ENCODE peak calls at places on chromosomes 6 and 20, in five cellular contexts. W is effector memory CD4-positive, alpha-beta T cell; A is iPS DF 6.9; U is brain microvascular endothelial cell; K is CD8-positive, alpha-beta T cell. T is an unnamed sample.

GRCh38 chr6:148509789-148510581 is 167.3 kb downstream of the SASH1 start:
- DNase-seq in U (peak; percentile 89), A (no peak), K (no peak), W (no peak), T (peak; percentile 96)

GRCh38 chr6:168388641-168389633 is 52.0 kb upstream of the SMOC2 start:
- DNase-seq in A (no peak), U (no peak), K (no peak), W (no peak), T (no peak)

GRCh38 chr20:32718749-32719348 is 24.4 kb downstream of the COMMD7 start:
- DNase-seq in W (no peak), K (no peak), U (no peak), A (no peak), T (no peak)

GRCh38 chr20:62321521-62321948 is 18.7 kb downstream of the ADRM1 start:
- DNase-seq in W (no peak), K (no peak), U (no peak), A (no peak), T (no peak)

GRCh38 chr6:154995241-154996162 is at the start of gene TIAM2:
- DNase-seq in K (no peak), A (no peak), U (no peak), W (no peak), T (no peak)

GRCh38 chr6:30480536-30481156 is 8.7 kb upstream of the HLA-E start:
- DNase-seq in U (no peak), A (no peak), W (peak; percentile 69), K (no peak), T (no peak)

GRCh38 chr6:144411506-144412165 is 126.5 kb downstream of the UTRN start:
- DNase-seq in W (no peak), K (no peak), A (no peak), U (no peak), T (no peak)

GRCh38 chr20:38260378-38261053 is at the start of gene KIAA1755:
- DNase-seq in K (no peak), A (no peak), U (no peak), W (no peak), T (no peak)

GRCh38 chr6:20808984-20809383 is 274.7 kb downstream of the CDKAL1 start:
- DNase-seq in A (no peak), U (no peak), W (no peak), K (no peak), T (no peak)

GRCh38 chr20:46786566-46786965 is 77.1 kb downstream of the SLC2A10 start:
- DNase-seq in A (no peak), U (no peak), W (no peak), K (no peak), T (no peak)

GRCh38 chr20:32678948-32679347 is 5.2 kb upstream of the C20orf203 start:
- DNase-seq in K (no peak), W (no peak), U (no peak), A (no peak), T (no peak)

GRCh38 chr6:39296745-39297640 is 17.2 kb downstream of the KCNK17 start:
- DNase-seq in A (no peak), U (peak; percentile 13), K (no peak), W (no peak), T (no peak)

GRCh38 chr20:50540620-50541605 is 30.7 kb downstream of the PTPN1 start:
- DNase-seq in K (no peak), A (no peak), W (no peak), U (peak; percentile 93), T (no peak)

GRCh38 chr6:79868098-79868722 is 79.1 kb downstream of the ELOVL4 start:
- DNase-seq in U (peak; percentile 65), K (no peak), A (peak; percentile 74), W (no peak), T (no peak)

GRCh38 chr6:29637247-29637646 is 4.3 kb upstream of the GABBR1 start:
- DNase-seq in U (no peak), K (no peak), W (no peak), A (no peak), T (no peak)

GRCh38 chr6:29651413-29652197 is 5.3 kb upstream of the MOG start:
- DNase-seq in A (no peak), K (no peak), U (no peak), W (no peak), T (no peak)

GRCh38 chr20:58471161-58471834 is 43.9 kb downstream of the APCDD1L start:
- DNase-seq in U (no peak), K (no peak), W (no peak), A (no peak), T (peak; percentile 12)

GRCh38 chr6:125552819-125553218 is 196.6 kb upstream of the HEY2 start:
- DNase-seq in U (no peak), K (no peak), W (no peak), A (no peak), T (no peak)

GRCh38 chr20:45500022-45500421 is 15.4 kb downstream of the SPINT3 start:
- DNase-seq in U (no peak), W (no peak), A (no peak), K (no peak), T (no peak)

GRCh38 chr6:53151676-53152075 is 3.0 kb upstream of the GCM1 start:
- DNase-seq in A (peak; percentile 35), U (no peak), K (no peak), W (no peak), T (no peak)

GRCh38 chr20:51739722-51740249 is 28.4 kb downstream of the ATP9A start:
- DNase-seq in W (no peak), K (no peak), U (no peak), A (no peak), T (no peak)

GRCh38 chr20:53598140-53599038 is 4.8 kb upstream of the ZNF217 start:
- DNase-seq in K (no peak), W (no peak), A (no peak), U (no peak), T (no peak)

GRCh38 chr20:53597521-53598120 is 4.0 kb upstream of the ZNF217 start:
- DNase-seq in K (no peak), U (no peak), W (no peak), A (no peak), T (no peak)

GRCh38 chr20:53599039-53599362 is 5.4 kb upstream of the ZNF217 start:
- DNase-seq in A (no peak), K (no peak), U (no peak), W (no peak), T (no peak)

GRCh38 chr20:53595018-53595378 is 1.4 kb upstream of the ZNF217 start:
- DNase-seq in K (no peak), W (no peak), U (no peak), A (no peak), T (no peak)

GRCh38 chr20:53597085-53597482 is 3.4 kb upstream of the ZNF217 start:
- DNase-seq in W (no peak), U (no peak), K (no peak), A (no peak), T (no peak)
- H3K4me3 ChIP-seq in W (no peak overlapping the region), U (no peak overlapping the region), K (peak overlapping the region; percentile 18), A (no peak overlapping the region), T (no peak overlapping the region)

GRCh38 chr20:36010745-36011326 is 42.4 kb downstream of the CNBD2 start:
- DNase-seq in A (no peak), W (no peak), K (no peak), U (no peak), T (no peak)
- H3K4me3 ChIP-seq in A (no peak overlapping the region), W (no peak overlapping the region), K (no peak overlapping the region), U (no peak overlapping the region), T (no peak overlapping the region)

GRCh38 chr6:56852611-56853010 is 102.3 kb upstream of the BEND6 start:
- DNase-seq in W (no peak), A (no peak), U (no peak), K (no peak), T (no peak)

GRCh38 chr6:56851104-56851503 is 103.8 kb upstream of the BEND6 start:
- DNase-seq in K (no peak), A (no peak), W (no peak), U (peak; percentile 33), T (no peak)

GRCh38 chr6:56853541-56853940 is 101.4 kb upstream of the BEND6 start:
- DNase-seq in U (no peak), K (no peak), W (no peak), A (no peak), T (no peak)

GRCh38 chr6:56851541-56852248 is 103.2 kb upstream of the BEND6 start:
- DNase-seq in K (no peak), U (peak; percentile 86), A (peak; percentile 52), W (no peak), T (peak; percentile 59)

GRCh38 chr6:56852249-56852606 is 102.7 kb upstream of the BEND6 start:
- DNase-seq in W (no peak), K (no peak), U (no peak), A (no peak), T (no peak)
- H3K4me3 ChIP-seq in W (no peak overlapping the region), K (no peak overlapping the region), U (no peak overlapping the region), A (no peak overlapping the region), T (peak overlapping the region; percentile 63)

GRCh38 chr6:85680388-85680787 is 37.7 kb upstream of the SYNCRIP start:
- DNase-seq in A (no peak), K (no peak), W (no peak), U (no peak), T (no peak)
- H3K4me3 ChIP-seq in A (no peak overlapping the region), K (no peak overlapping the region), W (no peak overlapping the region), U (peak overlapping the region; percentile 72), T (peak overlapping the region; percentile 71)

DNA sequence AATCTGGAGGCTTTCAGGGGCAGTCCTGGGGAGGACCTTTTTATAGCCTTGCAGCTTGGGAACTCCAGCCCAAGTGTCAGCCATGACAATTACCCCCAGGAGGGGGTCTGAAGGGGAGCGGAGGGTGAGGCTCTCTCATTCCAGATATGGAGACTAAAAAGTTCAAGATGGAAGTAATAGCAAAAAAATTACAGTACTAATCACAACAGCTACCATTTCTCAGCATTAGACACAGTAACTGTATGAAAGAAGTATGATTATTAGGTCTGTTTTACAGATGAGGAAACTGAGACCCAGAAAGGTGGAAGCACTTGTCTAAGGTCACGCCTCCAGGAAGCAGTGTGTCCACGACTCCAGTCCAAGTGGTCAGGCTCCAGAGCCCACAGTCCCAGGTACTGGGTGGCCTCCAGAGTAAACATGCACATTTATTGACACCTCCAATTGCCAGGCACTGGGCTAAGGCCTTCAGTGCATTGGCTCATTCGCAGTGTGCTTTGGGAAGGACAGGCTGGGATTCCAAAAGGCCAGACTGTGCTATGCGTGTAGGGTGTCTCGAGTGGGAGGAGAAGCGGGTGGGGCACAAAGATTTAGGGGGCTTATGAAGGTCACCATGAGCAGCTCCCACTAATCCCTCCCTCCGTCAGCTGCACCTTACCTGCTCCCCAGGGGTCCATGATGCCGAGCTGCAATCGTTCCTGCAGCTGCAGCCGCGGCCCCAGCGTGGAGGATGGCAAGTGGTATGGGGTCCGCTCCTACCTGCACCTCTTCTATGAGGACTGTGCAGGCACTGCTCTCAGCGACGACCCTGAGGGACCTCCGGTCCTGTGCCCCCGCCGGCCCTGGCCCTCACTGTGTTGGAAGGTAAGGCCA is 2.3 kb downstream of the NRSN2 start:
- DNase-seq in K (no peak), W (no peak), A (no peak), U (no peak), T (no peak)
- H3K4me3 ChIP-seq in K (no peak overlapping the region), W (no peak overlapping the region), A (no peak overlapping the region), U (no peak overlapping the region), T (no peak overlapping the region)

DNA sequence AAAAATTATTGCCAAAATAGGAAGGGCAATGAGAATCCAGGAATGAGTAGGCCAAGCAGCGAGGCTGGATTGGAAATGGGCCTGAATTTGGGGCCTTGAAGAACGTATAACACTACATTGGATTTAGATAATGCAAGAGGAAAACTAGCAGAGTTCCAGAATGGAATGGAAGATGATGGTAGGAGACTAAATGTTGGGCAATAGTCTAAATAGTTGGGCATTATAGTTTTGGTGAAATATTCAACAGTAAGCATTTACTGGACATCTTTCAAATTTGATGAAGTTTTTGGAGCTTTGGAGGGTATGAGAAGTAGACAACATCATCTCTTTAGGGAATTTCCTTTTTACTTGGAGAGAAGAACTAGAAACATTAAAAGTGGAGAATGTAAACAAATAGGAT is 3.4 kb upstream of the JARID2 start:
- DNase-seq in A (no peak), W (no peak), U (no peak), K (no peak), T (no peak)
- H3K4me3 ChIP-seq in A (no peak overlapping the region), W (no peak overlapping the region), U (no peak overlapping the region), K (no peak overlapping the region), T (no peak overlapping the region)

GRCh38 chr20:10216146-10216741 is 2.4 kb upstream of the SNAP25 start:
- DNase-seq in U (no peak), A (no peak), K (no peak), W (no peak), T (peak; percentile 1)
- H3K4me3 ChIP-seq in U (no peak overlapping the region), A (no peak overlapping the region), K (no peak overlapping the region), W (no peak overlapping the region), T (no peak overlapping the region)

T was measured in skeletal muscle cell.